ENCODE peak calls at places on chromosomes 16 and 17, in six cellular contexts. W, H, J, M, O and T are unnamed samples.

GRCh38 chr16:31452631-31453106 is 6.6 kb upstream of the ARMC5 start:
- DNase-seq in M (no peak), W (peak), H (peak), O (peak), J (peak), T (no peak)

GRCh38 chr16:566475-567361 is at the start of gene NHLRC4:
- DNase-seq in W (no peak), M (peak), J (peak), H (peak), O (no peak), T (peak)

GRCh38 chr16:54926166-54926838 is 4.4 kb upstream of the IRX5 start:
- DNase-seq in O (no peak), J (no peak), M (no peak), W (peak), H (peak), T (no peak)

GRCh38 chr17:82092995-82093751 is 4.9 kb downstream of the FASN start:
- DNase-seq in J (no peak), W (no peak), H (no peak), O (no peak), M (no peak), T (no peak)

GRCh38 chr16:69057400-69058378 is 47.8 kb upstream of the HAS3 start:
- DNase-seq in H (peak), M (peak), J (peak), O (peak), W (peak), T (no peak)

GRCh38 chr16:73483934-73484712 is 436.2 kb upstream of the ZFHX3 start:
- DNase-seq in O (no peak), H (no peak), J (no peak), M (no peak), W (no peak), T (no peak)

GRCh38 chr17:73166731-73167581 is 2.1 kb downstream of the SSTR2 start:
- DNase-seq in J (no peak), M (no peak), W (no peak), H (peak), O (no peak), T (peak)

GRCh38 chr16:53323924-53324323 is 110.3 kb upstream of the RBL2 start:
- DNase-seq in W (no peak), M (no peak), J (no peak), O (no peak), H (no peak), T (no peak)

GRCh38 chr17:50063516-50064252 is 7.8 kb downstream of the ITGA3 start:
- DNase-seq in O (no peak), M (no peak), W (peak), J (no peak), H (peak), T (no peak)

GRCh38 chr16:10298416-10298815 is 87.4 kb upstream of the ATF7IP2 start:
- DNase-seq in W (no peak), H (no peak), J (no peak), O (no peak), M (no peak), T (no peak)

GRCh38 chr16:2858245-2859025 is 465 bp upstream of the PRSS22 start:
- DNase-seq in J (no peak), O (no peak), W (no peak), H (no peak), M (no peak), T (no peak)

GRCh38 chr16:90018297-90019200 is 707 bp downstream of the DBNDD1 start:
- DNase-seq in J (no peak), W (no peak), M (no peak), O (no peak), H (peak), T (peak)

GRCh38 chr17:58335061-58335731 is 6.6 kb upstream of the TSPOAP1 start:
- DNase-seq in M (peak), H (no peak), O (no peak), J (no peak), W (no peak), T (no peak)

GRCh38 chr17:77476006-77476405 is 335.2 kb downstream of the SEC14L1 start:
- DNase-seq in O (no peak), W (no peak), H (peak), M (no peak), J (no peak), T (no peak)

GRCh38 chr17:310111-311010 is 42.2 kb downstream of the RPH3AL start:
- DNase-seq in J (no peak), W (no peak), M (no peak), H (no peak), O (no peak), T (peak)

GRCh38 chr16:71972356-71972755 is 27.8 kb downstream of the PKD1L3 start:
- DNase-seq in W (no peak), J (no peak), H (no peak), M (no peak), O (no peak), T (no peak)

GRCh38 chr17:43363181-43363925 is 35.4 kb upstream of the ARL4D start:
- DNase-seq in O (no peak), W (no peak), J (no peak), M (no peak), H (no peak), T (no peak)

GRCh38 chr16:73025111-73025505 is 22.8 kb downstream of the ZFHX3 start:
- DNase-seq in J (no peak), O (no peak), M (no peak), W (no peak), H (peak), T (no peak)

GRCh38 chr17:65062168-65062915 is 5.8 kb upstream of the GNA13 start:
- DNase-seq in M (no peak), H (no peak), W (no peak), O (no peak), J (no peak), T (peak)

GRCh38 chr16:25109643-25110042 is 1.9 kb upstream of the LCMT1 start:
- DNase-seq in W (peak), O (peak), M (no peak), H (peak), J (peak), T (peak)

GRCh38 chr17:17561408-17562144 is 29.9 kb downstream of the PEMT start:
- DNase-seq in O (no peak), H (no peak), J (no peak), W (no peak), M (no peak), T (no peak)

GRCh38 chr17:38730526-38731379 is 612 bp downstream of the CISD3 start:
- DNase-seq in J (peak), H (peak), W (peak), O (no peak), M (peak), T (no peak)

GRCh38 chr17:18970582-18971480 is 18.9 kb downstream of the SLC5A10 start:
- DNase-seq in H (no peak), M (no peak), J (no peak), W (no peak), O (no peak), T (no peak)

GRCh38 chr17:39393732-39394131 is 7.7 kb downstream of the FBXL20 start:
- DNase-seq in O (no peak), J (no peak), H (no peak), W (no peak), M (peak), T (no peak)

GRCh38 chr17:36687736-36688135 is 86.4 kb downstream of the MRM1 start:
- DNase-seq in W (no peak), H (no peak), M (no peak), O (no peak), J (no peak), T (no peak)

GRCh38 chr16:85752511-85753420 is 1.9 kb upstream of the C16orf74 start:
- DNase-seq in W (no peak), J (no peak), O (no peak), M (no peak), H (peak), T (no peak)

GRCh38 chr16:85523602-85524364 is 89.3 kb upstream of the GSE1 start:
- DNase-seq in O (no peak), M (no peak), J (peak), H (peak), W (no peak), T (no peak)

GRCh38 chr17:4833941-4834501 is 881 bp downstream of the MINK1 start:
- DNase-seq in O (no peak), J (peak), W (peak), H (peak), M (peak), T (peak)

GRCh38 chr16:47949276-47949675 is 206.5 kb downstream of the ABCC12 start:
- DNase-seq in O (no peak), W (no peak), J (no peak), M (no peak), H (no peak), T (no peak)

GRCh38 chr16:86931410-86931941 is 353.1 kb downstream of the FOXL1 start:
- DNase-seq in H (peak), O (peak), W (peak), M (no peak), J (peak), T (no peak)

GRCh38 chr17:41448506-41448905 is 7.7 kb upstream of the KRT38 start:
- DNase-seq in O (no peak), W (peak), H (no peak), J (no peak), M (no peak), T (no peak)

GRCh38 chr17:63150994-63151464 is 185.0 kb downstream of the TANC2 start:
- DNase-seq in J (no peak), H (peak), O (no peak), W (peak), M (no peak), T (no peak)